ENCODE peak calls at places on chromosomes 7 and 10, in nine cellular contexts. Y is activated CD8-positive, alpha-beta memory T cell treated with anti-CD3 and anti-CD28 coated beads, Interleukin-2, amount 10 ng/mL, durations not matched to agents 7 days and 5 days; F is activated CD4-positive, alpha-beta T cell treated with anti-CD3 and anti-CD28 coated beads, Interleukin-2, amount 50 U/mL, for 48 hours; P is hepatocyte; E is fibroblast of lung; B is NCI-H460; R is activated CD4-positive, CD25-positive, alpha-beta regulatory T cell treated with anti-CD3 and anti-CD28 coated beads, Interleukin-2, amount 50 U/mL, for 16 hours; G is stimulated activated CD4-positive, alpha-beta T cell treated with anti-CD3 and anti-CD28 coated beads, Interleukin-1b, Interleukin-23, amount 100 ng/mL, for 4 hours; M is T-cell. O is an unnamed sample.

GRCh38 chr10:124308351-124308645 is 110.4 kb downstream of the OAT start:
- DNase-seq in Y (no peak), F (no peak), P (no peak), E (no peak), B (no peak), R (no peak), G (no peak), M (no peak), O (no peak)

GRCh38 chr7:67760971-67761370 is 764.3 kb downstream of the TYW1 start:
- DNase-seq in Y (no peak), F (no peak), P (no peak), E (no peak), B (no peak), R (no peak), G (no peak), M (no peak), O (no peak)

GRCh38 chr10:126525326-126525725 is 137.0 kb upstream of the ADAM12 start:
- DNase-seq in Y (no peak), F (no peak), P (no peak), E (no peak), B (no peak), R (no peak), G (no peak), M (no peak), O (no peak)

GRCh38 chr7:38185938-38186337 is 7.9 kb downstream of the STARD3NL start:
- DNase-seq in Y (no peak), F (no peak), P (no peak), E (no peak), B (no peak), R (no peak), G (no peak), M (no peak), O (no peak)

GRCh38 chr7:123816916-123817315 is 28.1 kb upstream of the HYAL4 start:
- DNase-seq in Y (no peak), F (no peak), P (peak), E (no peak), B (no peak), R (no peak), G (no peak), M (no peak), O (no peak)

GRCh38 chr7:7157177-7157886 is 25.0 kb upstream of the C1GALT1 start:
- DNase-seq in Y (peak), F (peak), P (no peak), E (peak), B (no peak), R (peak), G (no peak), M (peak), O (peak)

GRCh38 chr10:34252111-34252510 is 563.0 kb downstream of the PARD3 start:
- DNase-seq in Y (no peak), F (no peak), P (peak), E (no peak), B (no peak), R (no peak), G (no peak), M (no peak), O (no peak)

GRCh38 chr7:139972000-139972399 is 90.8 kb downstream of the PARP12 start:
- DNase-seq in Y (no peak), F (no peak), P (no peak), E (no peak), B (no peak), R (no peak), G (no peak), M (no peak), O (no peak)

GRCh38 chr7:139767561-139767982 is 10.2 kb downstream of the HIPK2 start:
- DNase-seq in Y (no peak), F (no peak), P (no peak), E (peak), B (no peak), R (no peak), G (no peak), M (peak), O (no peak)

GRCh38 chr7:150406565-150407421 is 27.7 kb downstream of the ZNF775 start:
- DNase-seq in Y (peak), F (peak), P (peak), E (no peak), B (no peak), R (no peak), G (no peak), M (no peak), O (no peak)

GRCh38 chr10:101774589-101775272 is 1.2 kb downstream of the FGF8 start:
- DNase-seq in Y (no peak), F (no peak), P (no peak), E (no peak), B (no peak), R (no peak), G (no peak), M (no peak), O (no peak)

GRCh38 chr10:78009662-78010061 is 19.7 kb downstream of the POLR3A start:
- DNase-seq in Y (no peak), F (no peak), P (no peak), E (no peak), B (no peak), R (no peak), G (no peak), M (no peak), O (no peak)

GRCh38 chr7:47982610-47983009 is 3.2 kb upstream of the HUS1 start:
- DNase-seq in Y (no peak), F (no peak), P (no peak), E (no peak), B (no peak), R (no peak), G (no peak), M (no peak), O (peak)

GRCh38 chr10:129627442-129627841 is 160.4 kb downstream of the MGMT start:
- DNase-seq in Y (no peak), F (no peak), P (no peak), E (no peak), B (no peak), R (no peak), G (no peak), M (no peak), O (no peak)

GRCh38 chr10:59393349-59393748 is 31.0 kb upstream of the FAM13C start:
- DNase-seq in Y (no peak), F (no peak), P (no peak), E (peak), B (no peak), R (no peak), G (no peak), M (no peak), O (no peak)

GRCh38 chr10:132724436-132724835 is 61.5 kb downstream of the NKX6-2 start:
- DNase-seq in Y (no peak), F (no peak), P (no peak), E (peak), B (no peak), R (no peak), G (no peak), M (no peak), O (no peak)

GRCh38 chr10:89053555-89053954 is 63.0 kb downstream of the FAS start:
- DNase-seq in Y (no peak), F (no peak), P (peak), E (no peak), B (no peak), R (no peak), G (no peak), M (no peak), O (no peak)

GRCh38 chr10:96341219-96342182 is 17.3 kb downstream of the OPALIN start:
- DNase-seq in Y (no peak), F (peak), P (no peak), E (no peak), B (no peak), R (no peak), G (no peak), M (no peak), O (no peak)

GRCh38 chr10:132915411-132915810 is 27.0 kb downstream of the CFAP46 start:
- DNase-seq in Y (no peak), F (no peak), P (no peak), E (no peak), B (peak), R (no peak), G (no peak), M (no peak), O (no peak)

GRCh38 chr10:62005281-62005680 is 103.8 kb downstream of the ARID5B start:
- DNase-seq in Y (no peak), F (no peak), P (no peak), E (no peak), B (no peak), R (no peak), G (no peak), M (no peak), O (peak)

GRCh38 chr7:47281966-47282643 is 299.8 kb downstream of the TNS3 start:
- DNase-seq in Y (no peak), F (no peak), P (no peak), E (no peak), B (no peak), R (no peak), G (no peak), M (no peak), O (no peak)

GRCh38 chr10:110074298-110074697 is 66.5 kb downstream of the ADD3 start:
- DNase-seq in Y (no peak), F (no peak), P (no peak), E (peak), B (no peak), R (no peak), G (no peak), M (no peak), O (peak)

GRCh38 chr10:78476156-78476555 is 442.5 kb downstream of the RPS24 start:
- DNase-seq in Y (no peak), F (no peak), P (no peak), E (no peak), B (no peak), R (no peak), G (no peak), M (no peak), O (no peak)

GRCh38 chr7:30559566-30559965 is 35.1 kb upstream of the GARS1 start:
- DNase-seq in Y (no peak), F (no peak), P (no peak), E (no peak), B (no peak), R (no peak), G (no peak), M (no peak), O (peak)

GRCh38 chr7:70417061-70417655 is 714.8 kb upstream of the GALNT17 start:
- DNase-seq in Y (no peak), F (no peak), P (no peak), E (no peak), B (no peak), R (no peak), G (no peak), M (no peak), O (no peak)

GRCh38 chr10:44773565-44773964 is 137.6 kb upstream of the TMEM72 start:
- DNase-seq in Y (no peak), F (no peak), P (no peak), E (no peak), B (no peak), R (no peak), G (no peak), M (no peak), O (no peak)

GRCh38 chr7:140623995-140624902 is 16.4 kb downstream of the DENND2A start:
- DNase-seq in Y (no peak), F (no peak), P (peak), E (no peak), B (no peak), R (no peak), G (no peak), M (no peak), O (no peak)

GRCh38 chr7:87474533-87475358 is 734 bp downstream of the ABCB4 start:
- DNase-seq in Y (no peak), F (no peak), P (peak), E (no peak), B (no peak), R (no peak), G (no peak), M (no peak), O (peak)

GRCh38 chr7:93563584-93563983 is 10.9 kb downstream of the CALCR start:
- DNase-seq in Y (no peak), F (no peak), P (no peak), E (no peak), B (no peak), R (no peak), G (no peak), M (no peak), O (no peak)

O was measured in foreskin melanocyte.